ENCODE peak calls at places on chromosomes 5 and 9, in eight cellular contexts. Q is CD4-positive, alpha-beta T cell; V is right atrium auricular region; L is GM20000; O is body of pancreas; K is glutamatergic neuron; T is BE2C; C is AG09319. Y is an unnamed sample.

GRCh38 chr9:92547356-92547755 is 11.6 kb upstream of the ECM2 start:
- DNase-seq in Q (no peak), V (no peak), L (no peak), O (no peak), K (no peak), T (no peak), C (no peak), Y (no peak)

GRCh38 chr5:86461169-86461956 is 156.4 kb upstream of the COX7C start:
- DNase-seq in Q (no peak), V (no peak), L (no peak), O (peak), K (no peak), T (no peak), C (no peak), Y (no peak)

GRCh38 chr9:32992596-32993238 is 8.7 kb downstream of the APTX start:
- DNase-seq in Q (no peak), V (no peak), L (no peak), O (no peak), K (no peak), T (no peak), C (no peak), Y (no peak)

GRCh38 chr9:136220017-136220729 is 15.2 kb upstream of the LHX3 start:
- DNase-seq in Q (peak), V (no peak), L (no peak), O (no peak), K (no peak), T (peak), C (no peak), Y (no peak)

GRCh38 chr9:16272766-16273165 is 597.7 kb downstream of the BNC2 start:
- DNase-seq in Q (no peak), V (peak), L (no peak), O (no peak), K (no peak), T (no peak), C (no peak), Y (no peak)

GRCh38 chr5:87120518-87121314 is 147.0 kb upstream of the RASA1 start:
- DNase-seq in Q (no peak), V (no peak), L (no peak), O (peak), K (no peak), T (no peak), C (peak), Y (no peak)

GRCh38 chr9:125440411-125440810 is 178.8 kb downstream of the GAPVD1 start:
- DNase-seq in Q (no peak), V (no peak), L (no peak), O (no peak), K (peak), T (peak), C (no peak), Y (no peak)

GRCh38 chr9:113446323-113446740 is 17.2 kb upstream of the RGS3 start:
- DNase-seq in Q (no peak), V (no peak), L (peak), O (peak), K (no peak), T (no peak), C (no peak), Y (no peak)

GRCh38 chr5:96825243-96825642 is 17.5 kb upstream of the ERAP1 start:
- DNase-seq in Q (no peak), V (no peak), L (no peak), O (no peak), K (no peak), T (no peak), C (no peak), Y (no peak)

GRCh38 chr9:131270171-131271015 is 5.9 kb downstream of the FAM78A start:
- DNase-seq in Q (peak), V (peak), L (peak), O (peak), K (peak), T (no peak), C (no peak), Y (no peak)

GRCh38 chr9:81649475-81649874 is 39.9 kb downstream of the TLE1 start:
- DNase-seq in Q (no peak), V (no peak), L (no peak), O (no peak), K (peak), T (no peak), C (no peak), Y (no peak)

GRCh38 chr9:21708225-21708624 is 94.2 kb upstream of the MTAP start:
- DNase-seq in Q (no peak), V (no peak), L (no peak), O (no peak), K (no peak), T (no peak), C (no peak), Y (no peak)

GRCh38 chr9:7028591-7028990 is 270.8 kb downstream of the KDM4C start:
- DNase-seq in Q (no peak), V (no peak), L (no peak), O (no peak), K (no peak), T (no peak), C (no peak), Y (no peak)

GRCh38 chr5:58622884-58623871 is 40.3 kb downstream of the RAB3C start:
- DNase-seq in Q (no peak), V (no peak), L (no peak), O (no peak), K (no peak), T (no peak), C (no peak), Y (no peak)

GRCh38 chr5:65100846-65101678 is 332.3 kb downstream of the CWC27 start:
- DNase-seq in Q (peak), V (peak), L (peak), O (peak), K (peak), T (peak), C (peak), Y (no peak)

GRCh38 chr5:96885518-96886338 is 9.4 kb downstream of the ERAP2 start:
- DNase-seq in Q (peak), V (no peak), L (peak), O (no peak), K (no peak), T (no peak), C (no peak), Y (no peak)

GRCh38 chr9:25857167-25857566 is 178.9 kb upstream of the TUSC1 start:
- DNase-seq in Q (no peak), V (no peak), L (no peak), O (no peak), K (no peak), T (no peak), C (no peak), Y (no peak)

GRCh38 chr5:135108992-135109391 is 75.0 kb upstream of the PITX1 start:
- DNase-seq in Q (no peak), V (no peak), L (no peak), O (no peak), K (no peak), T (no peak), C (no peak), Y (no peak)

GRCh38 chr5:55921617-55922016 is 70.5 kb downstream of the IL31RA start:
- DNase-seq in Q (no peak), V (peak), L (no peak), O (no peak), K (no peak), T (no peak), C (no peak), Y (no peak)

GRCh38 chr5:15234366-15234765 is 265.6 kb upstream of the FBXL7 start:
- DNase-seq in Q (no peak), V (no peak), L (no peak), O (no peak), K (no peak), T (no peak), C (no peak), Y (no peak)

GRCh38 chr9:4662989-4663792 is 1.1 kb downstream of the PLPP6 start:
- DNase-seq in Q (no peak), V (no peak), L (peak), O (peak), K (no peak), T (no peak), C (no peak), Y (no peak)

GRCh38 chr5:139745800-139746690 is 49.6 kb upstream of the PSD2 start:
- DNase-seq in Q (peak), V (peak), L (peak), O (peak), K (peak), T (peak), C (no peak), Y (peak)

GRCh38 chr9:121893787-121894186 is 199.3 kb downstream of the TTLL11 start:
- DNase-seq in Q (no peak), V (no peak), L (no peak), O (no peak), K (no peak), T (no peak), C (no peak), Y (no peak)

GRCh38 chr9:16335788-16336580 is 534.5 kb downstream of the BNC2 start:
- DNase-seq in Q (no peak), V (peak), L (no peak), O (peak), K (no peak), T (no peak), C (peak), Y (no peak)

GRCh38 chr9:117405950-117406705 is 8.7 kb downstream of the ASTN2 start:
- DNase-seq in Q (no peak), V (no peak), L (no peak), O (no peak), K (no peak), T (no peak), C (no peak), Y (no peak)

GRCh38 chr5:174314261-174314660 is 268.8 kb downstream of the NSG2 start:
- DNase-seq in Q (no peak), V (no peak), L (no peak), O (no peak), K (no peak), T (no peak), C (no peak), Y (no peak)

GRCh38 chr5:33840927-33841547 is 50.8 kb downstream of the ADAMTS12 start:
- DNase-seq in Q (no peak), V (no peak), L (peak), O (no peak), K (no peak), T (no peak), C (no peak), Y (no peak)

GRCh38 chr5:143629871-143630658 is 181.9 kb upstream of the HMHB1 start:
- DNase-seq in Q (no peak), V (no peak), L (no peak), O (no peak), K (no peak), T (no peak), C (no peak), Y (no peak)

GRCh38 chr5:116787570-116787969 is 212.9 kb upstream of the SEMA6A start:
- DNase-seq in Q (no peak), V (no peak), L (no peak), O (no peak), K (no peak), T (no peak), C (no peak), Y (no peak)

GRCh38 chr5:73321757-73322452 is 126.7 kb downstream of the FOXD1 start:
- DNase-seq in Q (no peak), V (no peak), L (no peak), O (no peak), K (no peak), T (no peak), C (no peak), Y (no peak)

GRCh38 chr9:110975278-110975677 is 63.0 kb downstream of the LPAR1 start:
- DNase-seq in Q (no peak), V (no peak), L (no peak), O (no peak), K (no peak), T (no peak), C (no peak), Y (no peak)

GRCh38 chr9:81183763-81184162 is 505.6 kb downstream of the TLE1 start:
- DNase-seq in Q (no peak), V (no peak), L (no peak), O (no peak), K (no peak), T (no peak), C (peak), Y (no peak)

GRCh38 chr9:31089822-31090221 is 1294.6 kb upstream of the ACO1 start:
- DNase-seq in Q (no peak), V (no peak), L (no peak), O (no peak), K (no peak), T (no peak), C (no peak), Y (no peak)

GRCh38 chr5:163565931-163566608 is 60.7 kb downstream of the MAT2B start:
- DNase-seq in Q (no peak), V (no peak), L (no peak), O (peak), K (peak), T (no peak), C (no peak), Y (no peak)

GRCh38 chr5:37906416-37906815 is 66.6 kb upstream of the GDNF start:
- DNase-seq in Q (no peak), V (no peak), L (no peak), O (no peak), K (no peak), T (no peak), C (no peak), Y (no peak)

GRCh38 chr9:13787234-13787833 is 507.8 kb upstream of the MPDZ start:
- DNase-seq in Q (no peak), V (no peak), L (no peak), O (no peak), K (no peak), T (no peak), C (peak), Y (no peak)

GRCh38 chr5:31383734-31384133 is 148.2 kb downstream of the DROSHA start:
- DNase-seq in Q (no peak), V (no peak), L (no peak), O (no peak), K (no peak), T (peak), C (no peak), Y (no peak)

GRCh38 chr9:76912631-76913275 is 6.8 kb upstream of the PRUNE2 start:
- DNase-seq in Q (no peak), V (no peak), L (no peak), O (peak), K (no peak), T (peak), C (no peak), Y (no peak)

GRCh38 chr9:76910861-76911260 is 4.9 kb upstream of the PRUNE2 start:
- DNase-seq in Q (no peak), V (no peak), L (no peak), O (no peak), K (no peak), T (peak), C (no peak), Y (no peak)

GRCh38 chr9:76913467-76913866 is 7.6 kb upstream of the PRUNE2 start:
- DNase-seq in Q (no peak), V (no peak), L (no peak), O (no peak), K (no peak), T (no peak), C (no peak), Y (no peak)

GRCh38 chr9:76916231-76916630 is 10.3 kb upstream of the PRUNE2 start:
- DNase-seq in Q (no peak), V (no peak), L (no peak), O (no peak), K (no peak), T (no peak), C (no peak), Y (no peak)

DNA sequence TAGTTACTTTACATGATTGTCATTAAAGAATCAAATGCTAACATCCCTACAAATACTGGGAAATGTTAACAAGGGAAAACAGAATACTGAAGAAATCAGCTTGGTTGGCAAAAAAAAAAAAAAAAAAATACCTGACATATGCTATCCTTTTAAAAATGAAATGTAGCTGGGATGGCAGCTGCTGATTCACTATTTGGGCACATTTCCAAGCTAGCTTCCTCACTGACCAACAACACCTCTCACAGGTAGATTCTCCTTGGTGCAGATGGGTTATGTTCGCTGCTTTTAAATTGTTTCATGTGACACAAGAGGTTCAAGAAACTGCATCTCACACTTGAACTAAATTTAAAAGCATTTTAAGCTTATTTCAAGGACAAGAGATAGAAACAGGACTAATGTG is 6.1 kb upstream of the PRUNE2 start:
- DNase-seq in Q (no peak), V (no peak), L (no peak), O (no peak), K (no peak), T (no peak), C (no peak), Y (no peak)
- TF ChIP-seq CTCF in Q (no peak), V (no peak), L (no peak), O (no peak), K (no peak), T (no peak), C (no peak), Y (no peak)

GRCh38 chr5:148732692-148733091 is 78.4 kb upstream of the HTR4 start:
- DNase-seq in Q (no peak), V (no peak), L (no peak), O (no peak), K (no peak), T (no peak), C (no peak), Y (no peak)

GRCh38 chr5:148730272-148730954 is 76.1 kb upstream of the HTR4 start:
- DNase-seq in Q (no peak), V (no peak), L (no peak), O (no peak), K (no peak), T (no peak), C (no peak), Y (no peak)

GRCh38 chr5:148733601-148734438 is 79.5 kb upstream of the HTR4 start:
- DNase-seq in Q (peak), V (peak), L (peak), O (peak), K (peak), T (peak), C (peak), Y (peak)

GRCh38 chr5:148729182-148729581 is 74.9 kb upstream of the HTR4 start:
- DNase-seq in Q (no peak), V (no peak), L (no peak), O (no peak), K (no peak), T (no peak), C (no peak), Y (no peak)

GRCh38 chr5:148730955-148731898 is 76.9 kb upstream of the HTR4 start:
- DNase-seq in Q (peak), V (peak), L (peak), O (peak), K (peak), T (peak), C (peak), Y (peak)
- TF ChIP-seq CTCF in Q (peak), V (peak), L (peak), O (peak), K (peak), T (peak), C (peak), Y (peak)

DNA sequence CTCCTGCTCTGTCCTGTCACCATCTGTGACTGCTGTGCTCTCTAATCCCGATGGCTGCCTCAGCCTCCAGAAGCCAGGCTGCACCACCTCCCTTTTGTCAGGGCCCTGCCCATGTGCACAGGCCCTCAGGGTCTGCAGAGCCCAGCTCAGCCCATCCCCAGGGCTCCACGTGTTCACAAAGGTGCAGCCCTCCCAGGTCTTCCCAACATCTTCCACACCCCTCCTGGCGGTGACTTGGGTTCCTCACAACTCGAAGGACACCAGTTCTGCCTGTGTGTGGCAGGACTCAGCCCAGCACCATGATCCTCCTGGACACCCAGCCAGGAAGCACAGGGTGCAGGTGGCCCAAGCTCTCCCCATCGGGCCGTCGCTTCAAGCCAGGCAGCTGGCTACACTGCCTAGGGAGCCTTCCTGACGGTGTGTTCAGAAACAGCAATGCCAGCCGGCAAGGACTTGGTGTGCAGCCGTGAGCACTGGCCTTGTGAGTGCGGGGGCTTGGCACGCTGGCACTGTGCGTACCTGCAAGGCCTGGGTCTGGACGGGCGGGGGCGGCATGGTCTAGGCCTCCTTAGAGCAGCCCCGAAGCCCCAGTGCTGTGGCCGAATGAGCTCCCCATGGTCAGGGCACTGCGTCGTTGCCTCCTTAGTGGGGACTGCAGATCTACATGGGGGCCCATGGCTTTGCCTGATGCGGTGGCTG is 96.1 kb downstream of the MRPL36 start:
- DNase-seq in Q (no peak), V (no peak), L (no peak), O (no peak), K (no peak), T (no peak), C (no peak), Y (no peak)
- TF ChIP-seq CTCF in Q (no peak), V (no peak), L (no peak), O (no peak), K (no peak), T (no peak), C (no peak), Y (no peak)

GRCh38 chr5:126137771-126138474 is 285.3 kb upstream of the GRAMD2B start:
- DNase-seq in Q (no peak), V (no peak), L (no peak), O (no peak), K (no peak), T (no peak), C (no peak), Y (no peak)
- TF ChIP-seq CTCF in Q (no peak), V (no peak), L (no peak), O (no peak), K (no peak), T (no peak), C (no peak), Y (no peak)

GRCh38 chr5:146704949-146705665 is 173.4 kb downstream of the PPP2R2B start:
- DNase-seq in Q (no peak), V (no peak), L (no peak), O (no peak), K (no peak), T (no peak), C (no peak), Y (no peak)
- TF ChIP-seq CTCF in Q (no peak), V (no peak), L (no peak), O (no peak), K (no peak), T (no peak), C (no peak), Y (no peak)